ENCODE peak calls at places on chromosomes 6 and 20, in nine cellular contexts. One of them, this sample, is unnamed.

GRCh38 chr20:22691369-22692118 is 107.2 kb upstream of the FOXA2 start:
- DNase-seq in stomach: peak
- DNase-seq in GM03348: peak
- DNase-seq in RKO: peak
- DNase-seq in PC-3: peak
- DNase-seq in T-cell: peak
- DNase-seq in KBM-7: peak
- DNase-seq in nucleus accumbens: peak
- DNase-seq in GM20000: peak
- DNase-seq in this sample: peak

GRCh38 chr6:144064402-144064830 is 31.0 kb downstream of the SF3B5 start:
- DNase-seq in stomach: peak
- DNase-seq in GM03348: peak
- DNase-seq in RKO: peak
- DNase-seq in PC-3: no peak
- DNase-seq in T-cell: peak
- DNase-seq in KBM-7: peak
- DNase-seq in nucleus accumbens: no peak
- DNase-seq in GM20000: peak
- DNase-seq in this sample: peak

GRCh38 chr20:14879020-14879697 is 541.7 kb upstream of the FLRT3 start:
- DNase-seq in stomach: no peak
- DNase-seq in GM03348: peak
- DNase-seq in RKO: peak
- DNase-seq in PC-3: peak
- DNase-seq in T-cell: no peak
- DNase-seq in KBM-7: no peak
- DNase-seq in nucleus accumbens: no peak
- DNase-seq in GM20000: peak
- DNase-seq in this sample: peak

GRCh38 chr6:24460966-24461365 is 28.4 kb downstream of the GPLD1 start:
- DNase-seq in stomach: no peak
- DNase-seq in GM03348: no peak
- DNase-seq in RKO: no peak
- DNase-seq in PC-3: peak
- DNase-seq in T-cell: no peak
- DNase-seq in KBM-7: no peak
- DNase-seq in nucleus accumbens: no peak
- DNase-seq in GM20000: no peak
- DNase-seq in this sample: no peak

GRCh38 chr20:20549267-20549612 is 163.2 kb downstream of the RALGAPA2 start:
- DNase-seq in stomach: peak
- DNase-seq in GM03348: no peak
- DNase-seq in RKO: no peak
- DNase-seq in PC-3: peak
- DNase-seq in T-cell: no peak
- DNase-seq in KBM-7: no peak
- DNase-seq in nucleus accumbens: no peak
- DNase-seq in GM20000: no peak
- DNase-seq in this sample: peak

GRCh38 chr6:110412258-110412839 is 3.0 kb downstream of the DDO start:
- DNase-seq in stomach: no peak
- DNase-seq in GM03348: no peak
- DNase-seq in RKO: no peak
- DNase-seq in PC-3: no peak
- DNase-seq in T-cell: no peak
- DNase-seq in KBM-7: no peak
- DNase-seq in nucleus accumbens: no peak
- DNase-seq in GM20000: no peak
- DNase-seq in this sample: no peak

GRCh38 chr6:1437553-1438406 is 48.4 kb downstream of the FOXF2 start:
- DNase-seq in stomach: no peak
- DNase-seq in GM03348: no peak
- DNase-seq in RKO: no peak
- DNase-seq in PC-3: no peak
- DNase-seq in T-cell: no peak
- DNase-seq in KBM-7: no peak
- DNase-seq in nucleus accumbens: no peak
- DNase-seq in GM20000: no peak
- DNase-seq in this sample: no peak

GRCh38 chr6:131861356-131861755 is 53.5 kb downstream of the ENPP1 start:
- DNase-seq in stomach: no peak
- DNase-seq in GM03348: peak
- DNase-seq in RKO: no peak
- DNase-seq in PC-3: no peak
- DNase-seq in T-cell: no peak
- DNase-seq in KBM-7: no peak
- DNase-seq in nucleus accumbens: no peak
- DNase-seq in GM20000: no peak
- DNase-seq in this sample: no peak

GRCh38 chr6:70103798-70104197 is 199.1 kb downstream of the COL9A1 start:
- DNase-seq in stomach: no peak
- DNase-seq in GM03348: peak
- DNase-seq in RKO: no peak
- DNase-seq in PC-3: peak
- DNase-seq in T-cell: no peak
- DNase-seq in KBM-7: no peak
- DNase-seq in nucleus accumbens: no peak
- DNase-seq in GM20000: no peak
- DNase-seq in this sample: peak

GRCh38 chr6:162856885-162857284 is 129.1 kb downstream of the PACRG start:
- DNase-seq in stomach: no peak
- DNase-seq in GM03348: peak
- DNase-seq in RKO: no peak
- DNase-seq in PC-3: peak
- DNase-seq in T-cell: no peak
- DNase-seq in KBM-7: peak
- DNase-seq in nucleus accumbens: peak
- DNase-seq in GM20000: no peak
- DNase-seq in this sample: peak

GRCh38 chr6:90415178-90415577 is 118.5 kb upstream of the BACH2 start:
- DNase-seq in stomach: no peak
- DNase-seq in GM03348: no peak
- DNase-seq in RKO: no peak
- DNase-seq in PC-3: no peak
- DNase-seq in T-cell: no peak
- DNase-seq in KBM-7: no peak
- DNase-seq in nucleus accumbens: no peak
- DNase-seq in GM20000: no peak
- DNase-seq in this sample: peak

GRCh38 chr6:1538810-1539482 is 70.8 kb upstream of the FOXC1 start:
- DNase-seq in stomach: no peak
- DNase-seq in GM03348: peak
- DNase-seq in RKO: no peak
- DNase-seq in PC-3: no peak
- DNase-seq in T-cell: no peak
- DNase-seq in KBM-7: no peak
- DNase-seq in nucleus accumbens: no peak
- DNase-seq in GM20000: no peak
- DNase-seq in this sample: no peak

GRCh38 chr6:166929534-166930189 is 26.7 kb downstream of the RNASET2 start:
- DNase-seq in stomach: no peak
- DNase-seq in GM03348: no peak
- DNase-seq in RKO: peak
- DNase-seq in PC-3: peak
- DNase-seq in T-cell: no peak
- DNase-seq in KBM-7: peak
- DNase-seq in nucleus accumbens: no peak
- DNase-seq in GM20000: no peak
- DNase-seq in this sample: no peak

GRCh38 chr6:121515615-121516265 is 80.3 kb downstream of the GJA1 start:
- DNase-seq in stomach: no peak
- DNase-seq in GM03348: no peak
- DNase-seq in RKO: no peak
- DNase-seq in PC-3: no peak
- DNase-seq in T-cell: no peak
- DNase-seq in KBM-7: no peak
- DNase-seq in nucleus accumbens: no peak
- DNase-seq in GM20000: no peak
- DNase-seq in this sample: no peak

GRCh38 chr6:112636650-112637260 is 289.6 kb downstream of the RFPL4B start:
- DNase-seq in stomach: no peak
- DNase-seq in GM03348: peak
- DNase-seq in RKO: no peak
- DNase-seq in PC-3: peak
- DNase-seq in T-cell: no peak
- DNase-seq in KBM-7: no peak
- DNase-seq in nucleus accumbens: no peak
- DNase-seq in GM20000: no peak
- DNase-seq in this sample: no peak

GRCh38 chr20:32040142-32040953 is 11.7 kb upstream of the HCK start:
- DNase-seq in stomach: no peak
- DNase-seq in GM03348: no peak
- DNase-seq in RKO: no peak
- DNase-seq in PC-3: no peak
- DNase-seq in T-cell: no peak
- DNase-seq in KBM-7: peak
- DNase-seq in nucleus accumbens: no peak
- DNase-seq in GM20000: peak
- DNase-seq in this sample: peak

GRCh38 chr6:140966676-140967075 is 1166.0 kb upstream of the GJE1 start:
- DNase-seq in stomach: no peak
- DNase-seq in GM03348: no peak
- DNase-seq in RKO: no peak
- DNase-seq in PC-3: no peak
- DNase-seq in T-cell: no peak
- DNase-seq in KBM-7: no peak
- DNase-seq in nucleus accumbens: no peak
- DNase-seq in GM20000: no peak
- DNase-seq in this sample: no peak

GRCh38 chr20:1895674-1896496 is 678 bp downstream of the SIRPA start:
- DNase-seq in stomach: no peak
- DNase-seq in GM03348: peak
- DNase-seq in RKO: no peak
- DNase-seq in PC-3: no peak
- DNase-seq in T-cell: no peak
- DNase-seq in KBM-7: no peak
- DNase-seq in nucleus accumbens: no peak
- DNase-seq in GM20000: peak
- DNase-seq in this sample: no peak

GRCh38 chr6:11232968-11233626 is 629 bp upstream of the NEDD9 start:
- DNase-seq in stomach: no peak
- DNase-seq in GM03348: no peak
- DNase-seq in RKO: no peak
- DNase-seq in PC-3: peak
- DNase-seq in T-cell: no peak
- DNase-seq in KBM-7: no peak
- DNase-seq in nucleus accumbens: no peak
- DNase-seq in GM20000: no peak
- DNase-seq in this sample: peak

This sample was measured in DMS53.